ENCODE peak calls at places on chromosome 16, in six cellular contexts. One of them, this sample, is unnamed.

GRCh38 chr16:4726616-4727015 is 7.5 kb downstream of the ANKS3 start:
- DNase-seq in sigmoid colon: no peak
- DNase-seq in stomach: no peak
- DNase-seq in prostate gland: no peak
- DNase-seq in GM12891: no peak
- DNase-seq in breast epithelium: no peak
- DNase-seq in this sample: no peak

GRCh38 chr16:28189237-28189636 is 22.5 kb downstream of the XPO6 start:
- DNase-seq in prostate gland: no peak
- DNase-seq in stomach: no peak
- DNase-seq in GM12891: no peak
- DNase-seq in breast epithelium: no peak
- DNase-seq in sigmoid colon: no peak
- DNase-seq in this sample: no peak

GRCh38 chr16:12646098-12646489 is 157.6 kb downstream of the CPPED1 start:
- DNase-seq in GM12891: no peak
- DNase-seq in breast epithelium: no peak
- DNase-seq in sigmoid colon: no peak
- DNase-seq in stomach: no peak
- DNase-seq in prostate gland: no peak
- DNase-seq in this sample: no peak

GRCh38 chr16:56980792-56981724 is 8.3 kb upstream of the NLRC5 start:
- DNase-seq in GM12891: no peak
- DNase-seq in sigmoid colon: no peak
- DNase-seq in stomach: no peak
- DNase-seq in prostate gland: no peak
- DNase-seq in breast epithelium: no peak
- DNase-seq in this sample: no peak

GRCh38 chr16:22264786-22265185 is 32.4 kb upstream of the POLR3E start:
- DNase-seq in GM12891: no peak
- DNase-seq in prostate gland: no peak
- DNase-seq in stomach: no peak
- DNase-seq in breast epithelium: no peak
- DNase-seq in sigmoid colon: no peak
- DNase-seq in this sample: no peak

GRCh38 chr16:2019500-2019899 is at the start of gene NPW:
- DNase-seq in prostate gland: no peak
- DNase-seq in stomach: no peak
- DNase-seq in breast epithelium: no peak
- DNase-seq in sigmoid colon: no peak
- DNase-seq in GM12891: no peak
- DNase-seq in this sample: no peak

GRCh38 chr16:53600076-53600475 is 97.1 kb upstream of the AKTIP start:
- DNase-seq in breast epithelium: no peak
- DNase-seq in GM12891: no peak
- DNase-seq in prostate gland: no peak
- DNase-seq in sigmoid colon: no peak
- DNase-seq in stomach: no peak
- DNase-seq in this sample: no peak

GRCh38 chr16:84442416-84443145 is 61.9 kb downstream of the MEAK7 start:
- DNase-seq in GM12891: no peak
- DNase-seq in sigmoid colon: no peak
- DNase-seq in breast epithelium: no peak
- DNase-seq in prostate gland: no peak
- DNase-seq in stomach: no peak
- DNase-seq in this sample: no peak

GRCh38 chr16:85057948-85058347 is 30.4 kb downstream of the KIAA0513 start:
- DNase-seq in sigmoid colon: no peak
- DNase-seq in prostate gland: no peak
- DNase-seq in GM12891: peak; percentile 40
- DNase-seq in stomach: no peak
- DNase-seq in breast epithelium: no peak
- DNase-seq in this sample: no peak

GRCh38 chr16:84884311-84885023 is 64.7 kb downstream of the CRISPLD2 start:
- DNase-seq in stomach: peak; percentile 53
- DNase-seq in breast epithelium: no peak
- DNase-seq in sigmoid colon: no peak
- DNase-seq in GM12891: no peak
- DNase-seq in prostate gland: peak; percentile 44
- DNase-seq in this sample: no peak

GRCh38 chr16:12907670-12908233 is 6.4 kb downstream of the SHISA9 start:
- DNase-seq in stomach: no peak
- DNase-seq in prostate gland: no peak
- DNase-seq in sigmoid colon: no peak
- DNase-seq in GM12891: no peak
- DNase-seq in breast epithelium: no peak
- DNase-seq in this sample: no peak

GRCh38 chr16:66948034-66948821 is 12.8 kb upstream of the CES3 start:
- DNase-seq in sigmoid colon: no peak
- DNase-seq in prostate gland: no peak
- DNase-seq in breast epithelium: no peak
- DNase-seq in GM12891: no peak
- DNase-seq in stomach: peak; percentile 31
- DNase-seq in this sample: no peak
- TF ChIP-seq POLR2A in sigmoid colon: no peak
- TF ChIP-seq POLR2A in prostate gland: peak; percentile 15
- TF ChIP-seq POLR2A in breast epithelium: no peak
- TF ChIP-seq POLR2A in GM12891: no peak
- TF ChIP-seq POLR2A in stomach: no peak
- TF ChIP-seq POLR2A in this sample: no peak

GRCh38 chr16:54929090-54930033 is 1.3 kb upstream of the IRX5 start:
- DNase-seq in sigmoid colon: peak; percentile 97
- DNase-seq in stomach: peak; percentile 100
- DNase-seq in prostate gland: peak; percentile 100
- DNase-seq in breast epithelium: peak; percentile 100
- DNase-seq in GM12891: peak; percentile 76
- DNase-seq in this sample: peak; percentile 96
- TF ChIP-seq POLR2AphosphoS5 in sigmoid colon: no peak
- TF ChIP-seq POLR2AphosphoS5 in stomach: no peak
- TF ChIP-seq POLR2AphosphoS5 in prostate gland: peak; percentile 91
- TF ChIP-seq POLR2AphosphoS5 in breast epithelium: peak; percentile 73
- TF ChIP-seq POLR2AphosphoS5 in GM12891: no peak
- TF ChIP-seq POLR2AphosphoS5 in this sample: peak; percentile 76

GRCh38 chr16:354971-355441 is 2.5 kb upstream of the AXIN1 start:
- DNase-seq in prostate gland: no peak
- DNase-seq in stomach: no peak
- DNase-seq in sigmoid colon: no peak
- DNase-seq in GM12891: no peak
- DNase-seq in breast epithelium: no peak
- DNase-seq in this sample: no peak

GRCh38 chr16:351804-352520 is 561 bp downstream of the AXIN1 start:
- DNase-seq in GM12891: no peak
- DNase-seq in stomach: no peak
- DNase-seq in sigmoid colon: no peak
- DNase-seq in breast epithelium: no peak
- DNase-seq in prostate gland: no peak
- DNase-seq in this sample: no peak

GRCh38 chr16:353404-354285 is 1.1 kb upstream of the AXIN1 start:
- DNase-seq in sigmoid colon: peak; percentile 71
- DNase-seq in stomach: no peak
- DNase-seq in prostate gland: no peak
- DNase-seq in breast epithelium: no peak
- DNase-seq in GM12891: no peak
- DNase-seq in this sample: no peak

GRCh38 chr16:354286-354881 is 1.9 kb upstream of the AXIN1 start:
- DNase-seq in breast epithelium: no peak
- DNase-seq in stomach: no peak
- DNase-seq in prostate gland: peak; percentile 54
- DNase-seq in sigmoid colon: peak; percentile 68
- DNase-seq in GM12891: no peak
- DNase-seq in this sample: no peak

GRCh38 chr16:352547-353403 is at the start of gene AXIN1:
- DNase-seq in breast epithelium: peak; percentile 100
- DNase-seq in prostate gland: peak; percentile 100
- DNase-seq in sigmoid colon: peak; percentile 100
- DNase-seq in GM12891: peak; percentile 92
- DNase-seq in stomach: peak; percentile 100
- DNase-seq in this sample: peak; percentile 99
- TF ChIP-seq POLR2A in breast epithelium: no peak
- TF ChIP-seq POLR2A in prostate gland: peak; percentile 98
- TF ChIP-seq POLR2A in sigmoid colon: no peak
- TF ChIP-seq POLR2A in GM12891: no peak
- TF ChIP-seq POLR2A in stomach: no peak
- TF ChIP-seq POLR2A in this sample: no peak

GRCh38 chr16:3020247-3020603 is at the start of gene TNFRSF12A:
- DNase-seq in sigmoid colon: peak; percentile 83
- DNase-seq in prostate gland: peak; percentile 63
- DNase-seq in stomach: peak; percentile 81
- DNase-seq in breast epithelium: peak; percentile 78
- DNase-seq in GM12891: peak; percentile 89
- DNase-seq in this sample: no peak
- TF ChIP-seq POLR2AphosphoS5 in sigmoid colon: peak; percentile 87
- TF ChIP-seq POLR2AphosphoS5 in prostate gland: no peak
- TF ChIP-seq POLR2AphosphoS5 in stomach: peak; percentile 33
- TF ChIP-seq POLR2AphosphoS5 in breast epithelium: peak; percentile 51
- TF ChIP-seq POLR2AphosphoS5 in GM12891: no peak
- TF ChIP-seq POLR2AphosphoS5 in this sample: peak; percentile 58